ENCODE peak calls at places on chromosomes 12 and 14, in five cellular contexts. C is SK-N-SH, L is HepG2, G is K562, Y is GM12878. V is an unnamed sample.

GRCh38 chr14:84963518-84963917 is 566.4 kb upstream of the FLRT2 start:
- DNase-seq in Y (no peak), C (no peak), G (no peak), L (no peak), V (no peak)

GRCh38 chr14:44657688-44658388 is 150.8 kb upstream of the FSCB start:
- DNase-seq in G (no peak), L (peak), Y (no peak), C (no peak), V (peak)

GRCh38 chr14:26187996-26188605 is 409.7 kb downstream of the NOVA1 start:
- DNase-seq in G (no peak), Y (no peak), C (no peak), L (no peak), V (no peak)

GRCh38 chr12:32296541-32296940 is 102.8 kb upstream of the FGD4 start:
- DNase-seq in L (no peak), C (no peak), Y (no peak), G (no peak), V (no peak)

GRCh38 chr12:105220150-105220928 is 15.6 kb downstream of the APPL2 start:
- DNase-seq in L (no peak), G (no peak), C (no peak), Y (no peak), V (no peak)

GRCh38 chr12:70359458-70360197 is 6.5 kb upstream of the KCNMB4 start:
- DNase-seq in Y (no peak), G (no peak), C (no peak), L (no peak), V (no peak)

GRCh38 chr12:124592050-124592449 is 24.6 kb upstream of the NCOR2 start:
- DNase-seq in Y (no peak), C (no peak), G (no peak), L (no peak), V (no peak)

GRCh38 chr12:119528241-119528640 is 65.3 kb upstream of the TMEM233 start:
- DNase-seq in Y (no peak), L (no peak), G (no peak), C (no peak), V (no peak)

GRCh38 chr12:88844426-88844825 is 264.2 kb upstream of the KITLG start:
- DNase-seq in C (no peak), Y (no peak), L (no peak), G (no peak), V (no peak)

GRCh38 chr12:1115471-1116242 is 124.6 kb downstream of the ERC1 start:
- DNase-seq in C (no peak), G (no peak), L (no peak), Y (no peak), V (no peak)

GRCh38 chr12:84172823-84173424 is 739.7 kb downstream of the SLC6A15 start:
- DNase-seq in L (no peak), C (no peak), Y (no peak), G (no peak), V (no peak)

GRCh38 chr12:130709151-130710000 is 6.7 kb downstream of the RIMBP2 start:
- DNase-seq in G (no peak), C (no peak), L (no peak), Y (no peak), V (no peak)

GRCh38 chr12:123765504-123766035 is 3.5 kb downstream of the DNAH10 start:
- DNase-seq in L (no peak), Y (no peak), G (no peak), C (no peak), V (no peak)

GRCh38 chr14:77051101-77051500 is 22.6 kb upstream of the IRF2BPL start:
- DNase-seq in Y (no peak), G (no peak), L (no peak), C (peak), V (no peak)

GRCh38 chr14:101480022-101480746 is 81.1 kb upstream of the DIO3 start:
- DNase-seq in L (no peak), C (no peak), G (no peak), Y (no peak), V (no peak)

GRCh38 chr12:65232490-65233077 is 45.9 kb upstream of the MSRB3 start:
- DNase-seq in L (no peak), G (peak), C (peak), Y (no peak), V (no peak)

GRCh38 chr12:53231859-53232640 is at the start of gene RARG:
- DNase-seq in C (peak), L (no peak), Y (no peak), G (peak), V (no peak)

DNA sequence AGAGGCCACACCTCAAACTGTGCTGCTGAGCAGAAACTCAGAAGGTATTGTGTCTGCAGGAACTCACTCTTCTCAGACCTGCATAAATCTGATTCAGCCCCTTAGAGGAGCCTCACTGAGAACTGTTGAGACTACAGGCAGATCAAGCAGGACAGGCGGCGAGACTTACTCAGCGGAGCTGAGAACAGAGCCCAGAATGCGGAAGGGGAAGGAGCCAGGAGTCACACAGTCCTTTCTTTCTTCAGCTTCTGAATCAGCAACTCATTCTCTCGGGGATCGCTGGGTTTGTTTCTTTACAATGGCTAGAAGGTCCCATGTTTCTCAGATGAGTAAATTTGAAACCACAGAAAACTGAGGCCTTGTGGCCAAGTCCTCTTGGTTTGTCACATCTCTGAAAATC is 23.0 kb upstream of the EMP1 start:
- DNase-seq in C (no peak), G (no peak), Y (peak), L (no peak), V (no peak)
- TF ChIP-seq FOXM1 in C (no peak), G (no peak), Y (no peak), L (no peak), V (no peak)

GRCh38 chr14:70872678-70873020 is 34.6 kb upstream of the PCNX1 start:
- DNase-seq in L (no peak), G (no peak), C (no peak), Y (no peak), V (no peak)

GRCh38 chr14:70873627-70874026 is 33.6 kb upstream of the PCNX1 start:
- DNase-seq in Y (no peak), G (no peak), C (no peak), L (peak), V (no peak)

GRCh38 chr14:70871001-70871400 is 36.3 kb upstream of the PCNX1 start:
- DNase-seq in G (no peak), C (no peak), L (no peak), Y (no peak), V (no peak)

GRCh38 chr14:70871863-70872677 is 35.2 kb upstream of the PCNX1 start:
- DNase-seq in L (no peak), G (no peak), C (no peak), Y (no peak), V (no peak)
- TF ChIP-seq FOXM1 in L (no peak), G (no peak), C (no peak), Y (no peak), V (no peak)

DNA sequence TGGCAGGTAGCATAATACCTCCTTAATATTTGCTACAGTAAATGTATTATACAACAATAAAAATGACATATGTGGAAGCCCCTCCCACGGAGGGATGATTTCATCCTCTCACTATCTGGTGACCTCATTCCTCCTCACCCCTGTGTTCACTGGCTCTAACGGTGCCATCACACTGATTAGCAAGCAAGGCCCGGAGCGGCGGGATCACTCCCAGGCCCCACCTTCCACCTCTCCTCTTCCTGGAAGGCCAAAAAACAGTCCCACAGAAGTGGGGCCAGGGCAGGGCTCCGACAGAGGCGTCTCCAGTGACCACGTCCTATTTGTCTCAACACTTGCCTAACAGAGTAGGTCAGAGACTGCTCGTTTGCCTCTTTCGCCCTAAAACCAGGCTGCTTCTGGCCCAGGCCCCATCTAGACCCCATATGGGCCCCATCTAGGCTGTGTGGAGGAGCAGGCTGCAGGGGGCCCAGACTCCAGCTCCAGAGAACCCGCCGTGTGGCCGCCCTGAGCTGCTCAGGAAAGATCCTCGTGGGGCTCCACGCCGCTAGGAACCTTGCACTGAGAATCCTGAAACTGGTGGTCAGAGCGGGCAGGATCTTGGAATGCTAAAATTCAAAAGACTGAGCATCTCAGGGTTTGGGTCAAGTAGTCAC is 3.7 kb downstream of the SELPLG start:
- DNase-seq in L (peak), Y (no peak), G (peak), C (no peak), V (peak)
- TF ChIP-seq FOXM1 in L (no peak), Y (no peak), G (no peak), C (no peak), V (no peak)

GRCh38 chr12:128844031-128844635 is 9.1 kb upstream of the GLT1D1 start:
- DNase-seq in C (peak), G (no peak), Y (no peak), L (peak), V (no peak)

GRCh38 chr12:128842579-128842978 is 10.7 kb upstream of the GLT1D1 start:
- DNase-seq in L (no peak), Y (no peak), G (no peak), C (no peak), V (no peak)

GRCh38 chr12:128843538-128843937 is 9.7 kb upstream of the GLT1D1 start:
- DNase-seq in C (no peak), L (no peak), Y (no peak), G (no peak), V (no peak)

DNA sequence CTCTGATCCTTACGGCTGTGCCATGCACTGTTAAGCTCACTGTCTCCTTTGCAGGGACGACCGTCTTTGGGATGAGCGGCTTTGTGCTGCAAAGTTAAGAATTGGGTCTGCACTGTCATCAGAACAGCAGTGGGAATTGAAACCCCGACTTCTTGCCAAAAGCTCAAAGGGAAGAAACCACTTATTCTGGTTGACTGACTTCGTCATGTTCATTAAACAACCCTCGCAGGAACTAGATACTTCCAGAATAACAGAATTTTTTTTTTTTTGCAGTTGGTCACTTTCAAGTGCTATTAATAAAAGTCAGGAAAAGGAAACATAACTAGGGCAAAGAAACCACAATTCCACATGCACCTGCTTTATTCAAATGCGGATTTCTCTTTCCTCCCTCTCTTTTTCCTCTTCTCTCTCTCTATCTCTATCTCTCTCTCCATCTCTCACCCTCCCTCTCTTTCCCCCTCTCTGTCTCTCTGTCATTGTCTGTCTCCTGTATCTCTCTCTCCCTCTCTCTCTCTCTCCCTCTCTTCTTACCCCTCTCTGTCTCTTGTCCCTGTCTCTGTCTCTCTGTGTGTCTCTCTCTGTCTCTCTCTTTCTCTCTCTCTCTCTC is 12.3 kb upstream of the GLT1D1 start:
- DNase-seq in L (no peak), G (no peak), Y (no peak), C (no peak), V (no peak)
- TF ChIP-seq FOXM1 in L (no peak), G (no peak), Y (peak), C (no peak), V (no peak)

GRCh38 chr12:113422929-113423669 is 919 bp downstream of the SDSL start:
- DNase-seq in C (no peak), Y (no peak), G (no peak), L (no peak), V (no peak)
- TF ChIP-seq FOXM1 in C (no peak), Y (no peak), G (no peak), L (no peak), V (no peak)

V was measured in HEK293T.